ENCODE peak calls at places on chromosomes 4 and X, in six cellular contexts. B is effector memory CD4-positive, alpha-beta T cell; J is activated CD8-positive, alpha-beta memory T cell treated with anti-CD3 and anti-CD28 coated beads, Interleukin-2, amount 50 U/mL, for 48 hours; N is ureter; S is thoracic aorta; E is NCI-H1092. X is an unnamed sample.

GRCh38 chr4:79645942-79646341 is 237.9 kb upstream of the GK2 start:
- DNase-seq in B (no peak), J (no peak), E (no peak), S (no peak), N (no peak), X (no peak)

GRCh38 chr4:114976901-114977300 is 136.5 kb downstream of the NDST4 start:
- DNase-seq in B (no peak), J (no peak), E (no peak), S (no peak), N (no peak), X (no peak)

GRCh38 chrX:41180194-41180902 is 95.1 kb downstream of the USP9X start:
- DNase-seq in B (no peak), S (no peak), N (no peak), J (peak; percentile 51), E (peak; percentile 1), X (peak; percentile 11)

GRCh38 chr4:76585897-76586360 is 150.9 kb downstream of the SHROOM3 start:
- DNase-seq in B (no peak), S (peak; percentile 46), J (peak; percentile 58), N (peak; percentile 84), E (peak; percentile 73), X (no peak)

GRCh38 chr4:3681191-3681590 is 85.0 kb upstream of the ADRA2C start:
- DNase-seq in E (no peak), S (no peak), J (no peak), B (no peak), N (no peak), X (no peak)

GRCh38 chr4:158671915-158672806 is at the start of gene ETFDH:
- DNase-seq in N (peak; percentile 99), E (peak; percentile 99), B (peak; percentile 98), S (peak; percentile 98), J (peak; percentile 97), X (peak; percentile 100)

GRCh38 chr4:101292901-101293300 is 54.4 kb downstream of the PPP3CA start:
- DNase-seq in J (no peak), E (no peak), N (no peak), S (no peak), B (no peak), X (no peak)

GRCh38 chr4:183030823-183031222 is 68.2 kb upstream of the WWC2 start:
- DNase-seq in B (no peak), S (no peak), N (no peak), J (no peak), E (no peak), X (no peak)

GRCh38 chr4:7165874-7166201 is 26.5 kb upstream of the SORCS2 start:
- DNase-seq in N (peak; percentile 30), S (no peak), E (no peak), B (no peak), J (peak; percentile 40), X (no peak)

GRCh38 chr4:37715889-37716402 is 29.8 kb upstream of the RELL1 start:
- DNase-seq in N (no peak), E (no peak), S (no peak), J (peak; percentile 58), B (no peak), X (no peak)

GRCh38 chr4:79855081-79855480 is 217.9 kb downstream of the ANTXR2 start:
- DNase-seq in B (no peak), J (no peak), N (no peak), S (no peak), E (no peak), X (no peak)

GRCh38 chrX:153818571-153819397 is 11.6 kb downstream of the PDZD4 start:
- DNase-seq in N (no peak), S (no peak), J (peak; percentile 69), E (peak; percentile 50), B (peak; percentile 49), X (peak; percentile 44)

GRCh38 chrX:2962346-2962745 is 33.2 kb upstream of the ARSD start:
- DNase-seq in J (no peak), B (no peak), E (no peak), N (no peak), S (no peak), X (no peak)

GRCh38 chr4:169996379-169997245 is 29.6 kb downstream of the MFAP3L start:
- DNase-seq in S (no peak), B (no peak), J (no peak), N (peak; percentile 70), E (no peak), X (no peak)

GRCh38 chrX:13151806-13152510 is 107.5 kb upstream of the FAM9C start:
- DNase-seq in S (no peak), J (no peak), B (peak; percentile 13), N (no peak), E (no peak), X (no peak)

GRCh38 chr4:95889662-95890061 is 49.8 kb downstream of the PDHA2 start:
- DNase-seq in J (no peak), B (no peak), N (no peak), S (no peak), E (no peak), X (no peak)

GRCh38 chr4:153255233-153255632 is 51.0 kb downstream of the TRIM2 start:
- DNase-seq in E (no peak), J (no peak), B (no peak), N (no peak), S (no peak), X (no peak)

GRCh38 chr4:141331534-141332358 is 111.1 kb downstream of the ZNF330 start:
- DNase-seq in B (no peak), N (no peak), E (no peak), J (no peak), S (no peak), X (no peak)

GRCh38 chrX:12548746-12549145 is 242.5 kb upstream of the PRPS2 start:
- DNase-seq in N (no peak), E (no peak), S (no peak), J (no peak), B (no peak), X (no peak)

GRCh38 chr4:8308856-8309771 is 39.6 kb downstream of the HTRA3 start:
- DNase-seq in B (no peak), S (no peak), J (no peak), E (no peak), N (no peak), X (no peak)

GRCh38 chr4:138050601-138051000 is 191.5 kb downstream of the SLC7A11 start:
- DNase-seq in J (no peak), E (no peak), N (no peak), S (no peak), B (no peak), X (no peak)

GRCh38 chrX:11967986-11968385 is 170.3 kb upstream of the FRMPD4 start:
- DNase-seq in B (no peak), N (no peak), E (no peak), J (no peak), S (no peak), X (no peak)

GRCh38 chr4:182593864-182594263 is 323.3 kb downstream of the DCTD start:
- DNase-seq in N (no peak), J (no peak), B (no peak), E (no peak), S (no peak), X (no peak)